ENCODE peak calls at places on chromosomes 11 and 22, in six cellular contexts. C is mesenchymal stem cell, T is IMR-90, Y is H1, U is H9, F is neuronal stem cell. M is an unnamed sample.
A peak's percentile ranks its signal among the peaks of the same experiment; 100 is the strongest.

GRCh38 chr11:33634291-33634834 is 66.3 kb downstream of the C11orf91 start:
- DNase-seq in T (peak; percentile 82), F (no peak), Y (no peak), U (no peak), C (peak; percentile 34), M (peak; percentile 91)

GRCh38 chr11:27553186-27553585 is 46.6 kb upstream of the LIN7C start:
- DNase-seq in T (no peak), Y (no peak), U (no peak), C (no peak), F (no peak), M (no peak)

GRCh38 chr22:38403806-38404205 is 51.2 kb downstream of the KCNJ4 start:
- DNase-seq in U (no peak), T (no peak), Y (no peak), F (no peak), C (no peak), M (no peak)

GRCh38 chr11:95091663-95092062 is 2.0 kb downstream of the ENDOD1 start:
- DNase-seq in T (no peak), Y (no peak), U (no peak), C (no peak), F (no peak), M (no peak)

GRCh38 chr11:106681435-106681834 is 336.8 kb downstream of the GUCY1A2 start:
- DNase-seq in C (no peak), Y (no peak), U (no peak), F (no peak), T (no peak), M (no peak)

GRCh38 chr11:95503047-95503446 is 272.0 kb upstream of the SESN3 start:
- DNase-seq in U (no peak), C (no peak), T (peak; percentile 10), Y (no peak), F (no peak), M (no peak)

GRCh38 chr11:72221386-72221785 is 3.2 kb upstream of the INPPL1 start:
- DNase-seq in C (no peak), Y (peak; percentile 35), U (peak; percentile 25), F (no peak), T (no peak), M (no peak)

GRCh38 chr22:37197451-37198289 is 9.6 kb upstream of the C1QTNF6 start:
- DNase-seq in C (peak; percentile 87), T (peak; percentile 61), U (no peak), F (no peak), Y (no peak), M (peak; percentile 99)

GRCh38 chr11:108635106-108635505 is 29.8 kb upstream of the DDX10 start:
- DNase-seq in U (no peak), F (no peak), Y (no peak), T (peak; percentile 16), C (no peak), M (peak; percentile 72)

GRCh38 chr11:41497974-41498373 is 38.5 kb upstream of the LRRC4C start:
- DNase-seq in F (peak; percentile 81), T (no peak), C (no peak), Y (peak; percentile 46), U (peak; percentile 55), M (no peak)

GRCh38 chr11:101456812-101457211 is 127.0 kb downstream of the TRPC6 start:
- DNase-seq in Y (no peak), C (peak; percentile 45), T (peak; percentile 52), F (no peak), U (no peak), M (peak; percentile 51)

GRCh38 chr11:61667684-61668320 is 12.4 kb upstream of the DAGLA start:
- DNase-seq in T (no peak), C (no peak), F (no peak), Y (no peak), U (peak; percentile 27), M (no peak)

GRCh38 chr11:3854977-3855807 is at the start of gene STIM1:
- DNase-seq in T (peak; percentile 90), C (peak; percentile 94), F (peak; percentile 95), Y (peak; percentile 100), U (peak; percentile 96), M (peak; percentile 95)

GRCh38 chr22:46057206-46057605 is 80.2 kb upstream of the WNT7B start:
- DNase-seq in F (no peak), U (no peak), C (no peak), Y (no peak), T (no peak), M (no peak)

GRCh38 chr22:49986325-49986724 is 25.8 kb downstream of the PIM3 start:
- DNase-seq in C (no peak), F (no peak), U (no peak), T (no peak), Y (no peak), M (no peak)
- H3K4me2 ChIP-seq in C (no peak overlapping the region), F (no peak overlapping the region), U (no peak overlapping the region), T (no peak overlapping the region), Y (no peak overlapping the region), M (no peak overlapping the region)

GRCh38 chr11:117199916-117200812 is 994 bp downstream of the TAGLN start:
- DNase-seq in T (no peak), U (no peak), C (no peak), Y (peak; percentile 50), F (no peak), M (no peak)
- H3K9ac ChIP-seq in T (peak overlapping the region; percentile 92), U (peak overlapping the region; percentile 69), C (peak overlapping the region; percentile 86), Y (no peak overlapping the region), F (peak overlapping the region; percentile 45), M (peak overlapping the region; percentile 99)

GRCh38 chr11:126034026-126034822 is 28.4 kb downstream of the CDON start:
- DNase-seq in T (no peak), C (no peak), Y (no peak), U (no peak), F (peak; percentile 77), M (no peak)
- H3K23ac ChIP-seq in T (no peak overlapping the region), C (no peak overlapping the region), Y (no peak overlapping the region), U (no peak overlapping the region), F (no peak overlapping the region), M (no peak overlapping the region)

GRCh38 chr22:27436591-27436990 is 365.0 kb downstream of the MN1 start:
- DNase-seq in F (no peak), Y (no peak), U (no peak), T (no peak), C (no peak), M (no peak)
- H3K4me2 ChIP-seq in F (no peak overlapping the region), Y (no peak overlapping the region), U (no peak overlapping the region), T (no peak overlapping the region), C (no peak overlapping the region), M (no peak overlapping the region)

DNA sequence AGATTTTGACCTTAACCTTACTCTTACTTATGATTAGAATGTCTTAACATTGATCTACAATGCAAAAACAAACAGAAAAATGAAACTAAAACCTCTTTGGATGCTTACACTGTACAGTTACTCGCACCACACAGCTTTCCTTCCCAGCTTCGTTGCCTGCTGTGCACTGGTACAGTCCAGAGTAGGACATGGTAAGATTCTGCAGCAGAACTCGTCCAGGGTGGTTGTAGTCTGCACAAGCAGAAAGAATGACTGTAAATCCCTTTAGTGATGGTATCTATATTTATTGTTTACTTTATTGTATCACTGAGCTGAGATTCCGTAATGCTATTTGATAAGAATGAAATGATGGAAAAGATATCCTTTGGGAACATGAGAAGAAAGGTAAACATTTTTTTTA is 21.0 kb upstream of the HSPA8 start:
- DNase-seq in U (no peak), C (peak; percentile 49), Y (no peak), F (no peak), T (no peak), M (no peak)
- H3K9ac ChIP-seq in U (no peak overlapping the region), C (peak overlapping the region; percentile 78), Y (no peak overlapping the region), F (no peak overlapping the region), T (no peak overlapping the region), M (no peak overlapping the region)

GRCh38 chr11:63768232-63769043 is at the start of gene ZFTA:
- DNase-seq in Y (peak; percentile 90), C (peak; percentile 63), U (peak; percentile 73), F (peak; percentile 72), T (peak; percentile 37), M (peak; percentile 23)

GRCh38 chr11:63769044-63769718 is 606 bp upstream of the ZFTA start:
- DNase-seq in U (no peak), Y (peak; percentile 72), F (peak; percentile 41), T (no peak), C (peak; percentile 40), M (no peak)

GRCh38 chr11:63770763-63771162 is 2.2 kb upstream of the ZFTA start:
- DNase-seq in Y (no peak), F (no peak), U (no peak), T (no peak), C (peak; percentile 64), M (no peak)

GRCh38 chr11:63767415-63768231 is 952 bp downstream of the ZFTA start:
- DNase-seq in Y (peak; percentile 78), F (peak; percentile 89), U (peak; percentile 90), C (peak; percentile 84), T (peak; percentile 74), M (peak; percentile 47)

DNA sequence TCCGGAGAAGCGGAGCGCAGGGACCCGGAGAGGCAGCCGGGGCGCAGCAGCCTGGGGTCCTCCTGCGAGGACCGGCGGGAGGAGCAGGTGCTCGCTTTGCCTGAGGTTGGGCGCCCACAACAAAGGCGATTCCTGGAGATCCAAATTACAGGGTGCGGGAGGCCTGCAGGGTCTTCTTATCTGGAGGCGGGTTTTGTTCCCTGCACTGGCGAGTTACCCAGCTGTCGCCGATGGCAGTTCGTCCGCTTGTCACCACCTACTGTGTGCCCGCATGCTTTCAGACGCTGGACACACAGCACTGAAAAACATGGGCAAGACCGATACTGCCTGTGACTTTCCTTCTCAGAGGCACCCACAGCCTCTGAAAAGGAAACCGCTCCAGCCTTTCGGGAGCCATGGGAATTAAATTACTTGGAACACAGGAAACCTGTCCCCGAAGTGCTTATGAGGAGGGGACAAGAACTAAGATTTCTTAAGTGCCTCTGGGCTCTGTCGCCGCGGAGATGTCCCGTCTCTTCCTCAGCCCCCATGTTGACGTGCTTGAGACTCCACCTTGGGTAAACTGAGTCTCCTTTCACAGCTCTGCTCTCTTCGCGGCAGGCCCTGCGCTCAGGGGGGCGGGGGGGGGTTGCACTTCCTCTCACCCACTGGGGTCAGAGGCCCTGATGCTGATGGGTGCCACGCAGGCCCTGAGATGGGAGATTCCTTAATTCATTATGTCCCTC is 1.3 kb upstream of the ZFTA start:
- DNase-seq in Y (peak; percentile 67), F (peak; percentile 32), C (peak; percentile 51), U (peak; percentile 52), T (no peak), M (peak; percentile 52)
- H3K23ac ChIP-seq in Y (no peak overlapping the region), F (no peak overlapping the region), C (peak overlapping the region; percentile 23), U (no peak overlapping the region), T (peak overlapping the region; percentile 19), M (no peak overlapping the region)

GRCh38 chr22:22210889-22211833 is 33.4 kb upstream of the VPREB1 start:
- DNase-seq in Y (no peak), U (no peak), T (no peak), C (no peak), F (no peak), M (no peak)
- H3K4me2 ChIP-seq in Y (no peak overlapping the region), U (no peak overlapping the region), T (no peak overlapping the region), C (no peak overlapping the region), F (no peak overlapping the region), M (no peak overlapping the region)

GRCh38 chr11:76794371-76795284 is 11.5 kb downstream of the TSKU start:
- DNase-seq in C (no peak), T (no peak), F (no peak), Y (peak; percentile 30), U (peak; percentile 17), M (no peak)
- H3K9ac ChIP-seq in C (no peak overlapping the region), T (no peak overlapping the region), F (peak overlapping the region; percentile 73), Y (no peak overlapping the region), U (no peak overlapping the region), M (no peak overlapping the region)

GRCh38 chr11:2435288-2436012 is 8.9 kb downstream of the TRPM5 start:
- DNase-seq in F (no peak), T (no peak), Y (no peak), U (no peak), C (no peak), M (no peak)
- H3K23ac ChIP-seq in F (peak overlapping the region; percentile 52), T (no peak overlapping the region), Y (no peak overlapping the region), U (no peak overlapping the region), C (no peak overlapping the region), M (no peak overlapping the region)